ENCODE peak calls at places on chromosomes 5 and 9, in six cellular contexts. One of them, this sample, is unnamed.
A peak's percentile ranks its signal among the peaks of the same experiment; 100 is the strongest.

GRCh38 chr9:134961331-134962064 is 43.8 kb upstream of the FCN1 start:
- DNase-seq in cardiac fibroblast: no peak
- DNase-seq in uterus: no peak
- DNase-seq in WERI-Rb-1: peak; percentile 6
- DNase-seq in CD8-positive, alpha-beta T cell: no peak
- DNase-seq in psoas muscle: peak; percentile 38
- DNase-seq in this sample: no peak

GRCh38 chr5:104569621-104570020 is 1007.0 kb upstream of the NUDT12 start:
- DNase-seq in uterus: no peak
- DNase-seq in WERI-Rb-1: no peak
- DNase-seq in CD8-positive, alpha-beta T cell: no peak
- DNase-seq in psoas muscle: no peak
- DNase-seq in cardiac fibroblast: no peak
- DNase-seq in this sample: no peak

GRCh38 chr9:6894135-6894534 is 136.4 kb downstream of the KDM4C start:
- DNase-seq in psoas muscle: no peak
- DNase-seq in CD8-positive, alpha-beta T cell: no peak
- DNase-seq in uterus: no peak
- DNase-seq in WERI-Rb-1: no peak
- DNase-seq in cardiac fibroblast: no peak
- DNase-seq in this sample: no peak

GRCh38 chr9:34547960-34548603 is 25.3 kb upstream of the ENHO start:
- DNase-seq in psoas muscle: peak; percentile 90
- DNase-seq in CD8-positive, alpha-beta T cell: no peak
- DNase-seq in uterus: peak; percentile 57
- DNase-seq in cardiac fibroblast: peak; percentile 61
- DNase-seq in WERI-Rb-1: peak; percentile 81
- DNase-seq in this sample: no peak

GRCh38 chr5:58912102-58912501 is 329.2 kb downstream of the RAB3C start:
- DNase-seq in CD8-positive, alpha-beta T cell: no peak
- DNase-seq in psoas muscle: no peak
- DNase-seq in uterus: no peak
- DNase-seq in cardiac fibroblast: no peak
- DNase-seq in WERI-Rb-1: no peak
- DNase-seq in this sample: no peak

GRCh38 chr9:5909999-5910398 is 19.3 kb downstream of the MLANA start:
- DNase-seq in psoas muscle: no peak
- DNase-seq in uterus: no peak
- DNase-seq in CD8-positive, alpha-beta T cell: no peak
- DNase-seq in WERI-Rb-1: no peak
- DNase-seq in cardiac fibroblast: peak; percentile 28
- DNase-seq in this sample: no peak

GRCh38 chr9:77848897-77849296 is 182.7 kb downstream of the GNAQ start:
- DNase-seq in WERI-Rb-1: no peak
- DNase-seq in cardiac fibroblast: peak; percentile 92
- DNase-seq in uterus: peak; percentile 89
- DNase-seq in CD8-positive, alpha-beta T cell: no peak
- DNase-seq in psoas muscle: peak; percentile 77
- DNase-seq in this sample: no peak

GRCh38 chr9:105842023-105842644 is 147.8 kb downstream of the TMEM38B start:
- DNase-seq in cardiac fibroblast: peak; percentile 56
- DNase-seq in CD8-positive, alpha-beta T cell: peak; percentile 7
- DNase-seq in WERI-Rb-1: peak; percentile 43
- DNase-seq in uterus: no peak
- DNase-seq in psoas muscle: no peak
- DNase-seq in this sample: peak; percentile 7

GRCh38 chr9:97594414-97594921 is 38.7 kb downstream of the TSTD2 start:
- DNase-seq in WERI-Rb-1: no peak
- DNase-seq in cardiac fibroblast: no peak
- DNase-seq in psoas muscle: peak; percentile 95
- DNase-seq in uterus: no peak
- DNase-seq in CD8-positive, alpha-beta T cell: no peak
- DNase-seq in this sample: no peak

GRCh38 chr5:16721151-16722102 is 104.6 kb upstream of the RETREG1 start:
- DNase-seq in CD8-positive, alpha-beta T cell: no peak
- DNase-seq in WERI-Rb-1: no peak
- DNase-seq in cardiac fibroblast: no peak
- DNase-seq in uterus: no peak
- DNase-seq in psoas muscle: no peak
- DNase-seq in this sample: no peak

GRCh38 chr9:136644343-136644592 is 18.4 kb upstream of the EGFL7 start:
- DNase-seq in uterus: peak; percentile 78
- DNase-seq in CD8-positive, alpha-beta T cell: no peak
- DNase-seq in psoas muscle: no peak
- DNase-seq in cardiac fibroblast: no peak
- DNase-seq in WERI-Rb-1: peak; percentile 88
- DNase-seq in this sample: peak; percentile 58

GRCh38 chr5:425714-426113 is 17.3 kb upstream of the EXOC3 start:
- DNase-seq in cardiac fibroblast: peak; percentile 31
- DNase-seq in WERI-Rb-1: peak; percentile 34
- DNase-seq in uterus: no peak
- DNase-seq in CD8-positive, alpha-beta T cell: no peak
- DNase-seq in psoas muscle: peak; percentile 4
- DNase-seq in this sample: no peak

GRCh38 chr9:136961279-136962065 is 9.4 kb downstream of the LCN12 start:
- DNase-seq in WERI-Rb-1: peak; percentile 80
- DNase-seq in cardiac fibroblast: no peak
- DNase-seq in CD8-positive, alpha-beta T cell: no peak
- DNase-seq in psoas muscle: no peak
- DNase-seq in uterus: no peak
- DNase-seq in this sample: no peak

GRCh38 chr5:172280937-172281336 is 2.6 kb downstream of the UBTD2 start:
- DNase-seq in cardiac fibroblast: peak; percentile 45
- DNase-seq in CD8-positive, alpha-beta T cell: no peak
- DNase-seq in uterus: no peak
- DNase-seq in psoas muscle: no peak
- DNase-seq in WERI-Rb-1: peak; percentile 65
- DNase-seq in this sample: no peak

GRCh38 chr9:16154570-16155078 is 601.8 kb downstream of the CCDC171 start:
- DNase-seq in cardiac fibroblast: peak; percentile 33
- DNase-seq in uterus: no peak
- DNase-seq in psoas muscle: peak; percentile 66
- DNase-seq in WERI-Rb-1: peak; percentile 85
- DNase-seq in CD8-positive, alpha-beta T cell: peak; percentile 33
- DNase-seq in this sample: no peak

GRCh38 chr5:81854915-81855314 is 104.0 kb upstream of the SSBP2 start:
- DNase-seq in CD8-positive, alpha-beta T cell: no peak
- DNase-seq in psoas muscle: no peak
- DNase-seq in cardiac fibroblast: peak; percentile 19
- DNase-seq in uterus: no peak
- DNase-seq in WERI-Rb-1: no peak
- DNase-seq in this sample: peak; percentile 71

GRCh38 chr5:81853005-81853357 is 102.1 kb upstream of the SSBP2 start:
- DNase-seq in psoas muscle: no peak
- DNase-seq in CD8-positive, alpha-beta T cell: no peak
- DNase-seq in cardiac fibroblast: no peak
- DNase-seq in uterus: no peak
- DNase-seq in WERI-Rb-1: peak; percentile 27
- DNase-seq in this sample: no peak

GRCh38 chr5:81855576-81855975 is 104.7 kb upstream of the SSBP2 start:
- DNase-seq in cardiac fibroblast: no peak
- DNase-seq in CD8-positive, alpha-beta T cell: no peak
- DNase-seq in psoas muscle: no peak
- DNase-seq in WERI-Rb-1: no peak
- DNase-seq in uterus: no peak
- DNase-seq in this sample: no peak

GRCh38 chr5:81852277-81853004 is 101.5 kb upstream of the SSBP2 start:
- DNase-seq in cardiac fibroblast: no peak
- DNase-seq in psoas muscle: peak; percentile 64
- DNase-seq in WERI-Rb-1: peak; percentile 49
- DNase-seq in CD8-positive, alpha-beta T cell: no peak
- DNase-seq in uterus: peak; percentile 36
- DNase-seq in this sample: no peak

DNA sequence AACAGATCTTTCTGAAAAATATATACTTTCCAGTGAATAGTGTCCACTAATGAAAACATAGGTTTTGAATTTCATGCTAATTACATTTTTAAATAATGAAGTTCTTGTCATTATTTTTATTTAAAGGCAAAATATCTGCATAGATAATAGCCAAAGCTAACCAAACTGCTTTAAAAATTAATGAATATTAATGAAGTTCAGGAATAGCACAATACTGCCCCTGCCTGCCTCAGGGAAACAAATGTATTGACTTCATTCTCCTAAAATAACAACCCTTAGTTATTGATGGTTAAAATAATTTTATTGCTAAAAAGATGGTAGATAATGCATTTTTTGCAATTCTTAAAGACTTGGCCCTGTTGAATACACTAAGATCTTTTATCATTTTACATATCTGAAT is 103.6 kb upstream of the SSBP2 start:
- DNase-seq in WERI-Rb-1: no peak
- DNase-seq in psoas muscle: no peak
- DNase-seq in uterus: no peak
- DNase-seq in cardiac fibroblast: peak; percentile 10
- DNase-seq in CD8-positive, alpha-beta T cell: no peak
- DNase-seq in this sample: no peak
- TF ChIP-seq CTCF in WERI-Rb-1: no peak
- TF ChIP-seq CTCF in psoas muscle: peak; percentile 24
- TF ChIP-seq CTCF in uterus: no peak
- TF ChIP-seq CTCF in cardiac fibroblast: peak; percentile 9
- TF ChIP-seq CTCF in CD8-positive, alpha-beta T cell: no peak
- TF ChIP-seq CTCF in this sample: peak; percentile 31

DNA sequence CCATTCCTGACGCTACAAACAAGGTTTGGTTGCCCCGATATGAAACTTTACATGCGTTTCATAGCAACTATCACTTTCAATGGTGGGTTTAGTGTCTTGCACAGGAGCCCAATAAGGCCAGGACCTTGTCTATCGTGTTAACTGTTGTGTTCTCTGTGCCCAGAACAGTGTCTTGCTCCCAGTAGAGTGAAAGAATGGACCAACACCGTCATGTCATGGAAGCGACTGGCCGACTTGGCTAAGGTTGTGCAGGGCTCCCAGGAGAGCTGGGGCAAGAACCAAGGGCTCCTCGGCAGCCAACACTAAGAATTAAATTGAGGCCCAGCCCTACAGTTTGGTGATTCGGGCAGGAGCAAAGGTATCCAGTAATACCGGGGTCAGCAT is 498 bp upstream of the ARHGEF37 start:
- DNase-seq in psoas muscle: no peak
- DNase-seq in WERI-Rb-1: no peak
- DNase-seq in CD8-positive, alpha-beta T cell: no peak
- DNase-seq in cardiac fibroblast: no peak
- DNase-seq in uterus: no peak
- DNase-seq in this sample: no peak
- H3K4me3 ChIP-seq in psoas muscle: peak overlapping the region; percentile 78
- H3K4me3 ChIP-seq in WERI-Rb-1: peak overlapping the region; percentile 54
- H3K4me3 ChIP-seq in CD8-positive, alpha-beta T cell: peak overlapping the region; percentile 35
- H3K4me3 ChIP-seq in cardiac fibroblast: peak overlapping the region; percentile 51
- H3K4me3 ChIP-seq in uterus: peak overlapping the region; percentile 70
- H3K4me3 ChIP-seq in this sample: peak overlapping the region; percentile 52

GRCh38 chr9:19551124-19551929 is 142.5 kb downstream of the ACER2 start:
- DNase-seq in psoas muscle: no peak
- DNase-seq in uterus: no peak
- DNase-seq in CD8-positive, alpha-beta T cell: no peak
- DNase-seq in cardiac fibroblast: no peak
- DNase-seq in WERI-Rb-1: peak; percentile 13
- DNase-seq in this sample: peak; percentile 59
- TF ChIP-seq CTCF in psoas muscle: no peak
- TF ChIP-seq CTCF in uterus: no peak
- TF ChIP-seq CTCF in CD8-positive, alpha-beta T cell: no peak
- TF ChIP-seq CTCF in cardiac fibroblast: no peak
- TF ChIP-seq CTCF in WERI-Rb-1: no peak
- TF ChIP-seq CTCF in this sample: no peak

GRCh38 chr5:174722500-174722899 is 1.9 kb upstream of the MSX2 start:
- DNase-seq in CD8-positive, alpha-beta T cell: no peak
- DNase-seq in uterus: no peak
- DNase-seq in psoas muscle: no peak
- DNase-seq in cardiac fibroblast: no peak
- DNase-seq in WERI-Rb-1: no peak
- DNase-seq in this sample: no peak
- H3K4me3 ChIP-seq in CD8-positive, alpha-beta T cell: no peak overlapping the region
- H3K4me3 ChIP-seq in uterus: no peak overlapping the region
- H3K4me3 ChIP-seq in psoas muscle: no peak overlapping the region
- H3K4me3 ChIP-seq in cardiac fibroblast: no peak overlapping the region
- H3K4me3 ChIP-seq in WERI-Rb-1: no peak overlapping the region
- H3K4me3 ChIP-seq in this sample: no peak overlapping the region

GRCh38 chr5:53425598-53426516 is 54.6 kb upstream of the FST start:
- DNase-seq in psoas muscle: no peak
- DNase-seq in cardiac fibroblast: no peak
- DNase-seq in WERI-Rb-1: peak; percentile 56
- DNase-seq in uterus: no peak
- DNase-seq in CD8-positive, alpha-beta T cell: no peak
- DNase-seq in this sample: no peak
- TF ChIP-seq CTCF in psoas muscle: peak; percentile 37
- TF ChIP-seq CTCF in cardiac fibroblast: no peak
- TF ChIP-seq CTCF in WERI-Rb-1: peak; percentile 44
- TF ChIP-seq CTCF in uterus: no peak
- TF ChIP-seq CTCF in CD8-positive, alpha-beta T cell: no peak
- TF ChIP-seq CTCF in this sample: peak; percentile 54

GRCh38 chr5:180495991-180496741 is 2.0 kb downstream of the CNOT6 start:
- DNase-seq in cardiac fibroblast: no peak
- DNase-seq in uterus: no peak
- DNase-seq in psoas muscle: no peak
- DNase-seq in CD8-positive, alpha-beta T cell: no peak
- DNase-seq in WERI-Rb-1: no peak
- DNase-seq in this sample: no peak
- H3K4me3 ChIP-seq in cardiac fibroblast: peak overlapping the region; percentile 95
- H3K4me3 ChIP-seq in uterus: peak overlapping the region; percentile 92
- H3K4me3 ChIP-seq in psoas muscle: peak overlapping the region; percentile 99
- H3K4me3 ChIP-seq in CD8-positive, alpha-beta T cell: no peak overlapping the region
- H3K4me3 ChIP-seq in WERI-Rb-1: no peak overlapping the region
- H3K4me3 ChIP-seq in this sample: peak overlapping the region; percentile 76

GRCh38 chr9:114238919-114239879 is 83.7 kb upstream of the ORM1 start:
- DNase-seq in cardiac fibroblast: peak; percentile 44
- DNase-seq in WERI-Rb-1: peak; percentile 87
- DNase-seq in psoas muscle: no peak
- DNase-seq in CD8-positive, alpha-beta T cell: no peak
- DNase-seq in uterus: no peak
- DNase-seq in this sample: no peak
- TF ChIP-seq CTCF in cardiac fibroblast: peak; percentile 53
- TF ChIP-seq CTCF in WERI-Rb-1: peak; percentile 92
- TF ChIP-seq CTCF in psoas muscle: peak; percentile 20
- TF ChIP-seq CTCF in CD8-positive, alpha-beta T cell: no peak
- TF ChIP-seq CTCF in uterus: no peak
- TF ChIP-seq CTCF in this sample: peak; percentile 9

GRCh38 chr5:100424787-100425186 is 110.4 kb upstream of the FAM174A start:
- DNase-seq in WERI-Rb-1: no peak
- DNase-seq in psoas muscle: no peak
- DNase-seq in CD8-positive, alpha-beta T cell: no peak
- DNase-seq in uterus: no peak
- DNase-seq in cardiac fibroblast: no peak
- DNase-seq in this sample: no peak

GRCh38 chr5:100421360-100421759 is 113.8 kb upstream of the FAM174A start:
- DNase-seq in WERI-Rb-1: no peak
- DNase-seq in cardiac fibroblast: no peak
- DNase-seq in psoas muscle: no peak
- DNase-seq in CD8-positive, alpha-beta T cell: no peak
- DNase-seq in uterus: no peak
- DNase-seq in this sample: no peak

GRCh38 chr5:100423330-100423729 is 111.8 kb upstream of the FAM174A start:
- DNase-seq in WERI-Rb-1: no peak
- DNase-seq in cardiac fibroblast: no peak
- DNase-seq in psoas muscle: no peak
- DNase-seq in uterus: no peak
- DNase-seq in CD8-positive, alpha-beta T cell: no peak
- DNase-seq in this sample: no peak

DNA sequence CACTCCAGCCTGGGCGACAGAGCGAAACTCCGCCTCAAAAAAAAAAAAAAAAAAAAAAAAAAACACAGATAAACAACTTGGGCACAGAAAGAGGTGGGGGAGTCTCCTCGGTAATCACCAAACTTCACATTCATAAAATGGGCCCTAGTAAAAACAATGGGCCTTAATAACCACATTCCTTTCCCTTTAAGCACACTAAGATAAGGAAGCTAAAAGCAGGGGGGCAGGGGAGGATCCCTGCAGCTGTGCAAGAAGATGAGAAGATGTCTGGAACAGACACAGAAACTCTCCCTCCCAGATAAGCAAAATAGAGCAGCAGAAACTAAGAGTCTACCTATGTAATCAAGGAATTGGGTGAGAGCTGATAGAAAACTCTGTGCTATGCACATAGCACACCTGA is 111.2 kb upstream of the FAM174A start:
- DNase-seq in CD8-positive, alpha-beta T cell: no peak
- DNase-seq in psoas muscle: no peak
- DNase-seq in cardiac fibroblast: peak; percentile 18
- DNase-seq in uterus: no peak
- DNase-seq in WERI-Rb-1: no peak
- DNase-seq in this sample: no peak
- H3K4me3 ChIP-seq in CD8-positive, alpha-beta T cell: no peak overlapping the region
- H3K4me3 ChIP-seq in psoas muscle: no peak overlapping the region
- H3K4me3 ChIP-seq in cardiac fibroblast: no peak overlapping the region
- H3K4me3 ChIP-seq in uterus: no peak overlapping the region
- H3K4me3 ChIP-seq in WERI-Rb-1: no peak overlapping the region
- H3K4me3 ChIP-seq in this sample: no peak overlapping the region

This sample was measured in LNCaP clone FGC.